ENCODE peak calls at places on chromosomes 1 and 21, in seven cellular contexts. Z, L, W, T, Y, R and E are unnamed samples.

GRCh38 chr1:51998701-51999100 is 8.2 kb upstream of the RAB3B start:
- DNase-seq in Z (no peak), L (no peak), W (no peak), T (no peak), Y (no peak), R (no peak), E (no peak)

GRCh38 chr1:10734900-10735602 is 61.4 kb downstream of the CASZ1 start:
- DNase-seq in Z (no peak), L (no peak), W (no peak), T (peak; percentile 40), Y (no peak), R (no peak), E (peak; percentile 47)

GRCh38 chr1:85692730-85693314 is 15.4 kb downstream of the ZNHIT6 start:
- DNase-seq in Z (peak; percentile 6), L (peak; percentile 37), W (peak; percentile 6), T (no peak), Y (no peak), R (no peak), E (no peak)

GRCh38 chr1:171613282-171613681 is 8.8 kb upstream of the MYOCOS start:
- DNase-seq in Z (no peak), L (no peak), W (no peak), T (no peak), Y (no peak), R (no peak), E (no peak)

GRCh38 chr21:22120616-22121266 is 1122.5 kb downstream of the NCAM2 start:
- DNase-seq in Z (no peak), L (no peak), W (peak; percentile 39), T (peak; percentile 6), Y (peak; percentile 10), R (no peak), E (peak; percentile 31)

GRCh38 chr1:176843352-176844297 is 320.9 kb downstream of the ASTN1 start:
- DNase-seq in Z (peak; percentile 7), L (peak; percentile 7), W (peak; percentile 67), T (peak; percentile 48), Y (no peak), R (no peak), E (peak; percentile 22)

GRCh38 chr1:93446837-93447451 is 974 bp upstream of the FNBP1L start:
- DNase-seq in Z (no peak), L (peak; percentile 28), W (peak; percentile 79), T (no peak), Y (no peak), R (no peak), E (no peak)

GRCh38 chr1:165456861-165457260 is 11.9 kb upstream of the RXRG start:
- DNase-seq in Z (no peak), L (no peak), W (no peak), T (no peak), Y (no peak), R (no peak), E (no peak)

GRCh38 chr1:3547055-3548005 is 64.0 kb downstream of the MEGF6 start:
- DNase-seq in Z (no peak), L (no peak), W (no peak), T (no peak), Y (no peak), R (no peak), E (peak; percentile 39)

GRCh38 chr21:29056538-29057050 is 16.9 kb downstream of the CCT8 start:
- DNase-seq in Z (no peak), L (no peak), W (no peak), T (no peak), Y (no peak), R (no peak), E (no peak)
- TF ChIP-seq SP1 in Z (no peak), L (no peak), W (no peak), T (no peak), Y (no peak), R (no peak), E (no peak)

GRCh38 chr1:26554781-26555180 is 25.2 kb downstream of the RPS6KA1 start:
- DNase-seq in Z (no peak), L (no peak), W (no peak), T (no peak), Y (no peak), R (no peak), E (no peak)

GRCh38 chr1:26556041-26556440 is 26.5 kb downstream of the RPS6KA1 start:
- DNase-seq in Z (no peak), L (no peak), W (no peak), T (no peak), Y (no peak), R (no peak), E (no peak)

GRCh38 chr1:26553942-26554682 is 24.6 kb downstream of the RPS6KA1 start:
- DNase-seq in Z (no peak), L (no peak), W (no peak), T (no peak), Y (no peak), R (no peak), E (no peak)

GRCh38 chr1:26557078-26557477 is 27.5 kb downstream of the RPS6KA1 start:
- DNase-seq in Z (no peak), L (no peak), W (no peak), T (no peak), Y (no peak), R (no peak), E (no peak)

GRCh38 chr1:26555550-26555981 is 26.0 kb downstream of the RPS6KA1 start:
- DNase-seq in Z (no peak), L (peak; percentile 75), W (peak; percentile 51), T (no peak), Y (no peak), R (no peak), E (no peak)
- TF ChIP-seq SP1 in Z (no peak), L (no peak), W (no peak), T (no peak), Y (no peak), R (no peak), E (no peak)

GRCh38 chr1:58585166-58585565 is 8.1 kb upstream of the TACSTD2 start:
- DNase-seq in Z (no peak), L (no peak), W (no peak), T (no peak), Y (no peak), R (no peak), E (no peak)
- TF ChIP-seq SP1 in Z (no peak), L (no peak), W (no peak), T (no peak), Y (no peak), R (no peak), E (no peak)

DNA sequence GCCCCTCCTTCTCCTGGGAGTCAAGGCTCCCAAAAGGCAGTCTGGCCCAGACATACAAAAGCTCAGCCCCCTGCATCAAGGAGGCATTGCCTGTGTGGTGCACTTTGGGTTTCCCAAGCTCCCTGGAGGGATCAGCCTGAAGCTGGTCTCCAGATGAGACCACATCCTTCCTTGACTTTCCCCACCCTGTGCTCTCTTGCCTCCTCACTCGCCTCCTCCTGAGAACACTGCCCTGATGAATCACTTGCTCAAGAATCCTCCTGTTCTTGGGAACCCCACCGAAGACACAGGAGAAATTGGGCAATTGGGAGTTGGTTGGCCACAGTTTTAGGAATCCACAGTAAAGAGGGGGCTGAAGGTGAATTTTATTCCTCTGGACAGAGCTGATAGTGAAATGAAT is 34.8 kb upstream of the LYST start:
- DNase-seq in Z (no peak), L (no peak), W (no peak), T (no peak), Y (no peak), R (no peak), E (no peak)
- TF ChIP-seq SP1 in Z (no peak), L (no peak), W (no peak), T (no peak), Y (no peak), R (no peak), E (no peak)

DNA sequence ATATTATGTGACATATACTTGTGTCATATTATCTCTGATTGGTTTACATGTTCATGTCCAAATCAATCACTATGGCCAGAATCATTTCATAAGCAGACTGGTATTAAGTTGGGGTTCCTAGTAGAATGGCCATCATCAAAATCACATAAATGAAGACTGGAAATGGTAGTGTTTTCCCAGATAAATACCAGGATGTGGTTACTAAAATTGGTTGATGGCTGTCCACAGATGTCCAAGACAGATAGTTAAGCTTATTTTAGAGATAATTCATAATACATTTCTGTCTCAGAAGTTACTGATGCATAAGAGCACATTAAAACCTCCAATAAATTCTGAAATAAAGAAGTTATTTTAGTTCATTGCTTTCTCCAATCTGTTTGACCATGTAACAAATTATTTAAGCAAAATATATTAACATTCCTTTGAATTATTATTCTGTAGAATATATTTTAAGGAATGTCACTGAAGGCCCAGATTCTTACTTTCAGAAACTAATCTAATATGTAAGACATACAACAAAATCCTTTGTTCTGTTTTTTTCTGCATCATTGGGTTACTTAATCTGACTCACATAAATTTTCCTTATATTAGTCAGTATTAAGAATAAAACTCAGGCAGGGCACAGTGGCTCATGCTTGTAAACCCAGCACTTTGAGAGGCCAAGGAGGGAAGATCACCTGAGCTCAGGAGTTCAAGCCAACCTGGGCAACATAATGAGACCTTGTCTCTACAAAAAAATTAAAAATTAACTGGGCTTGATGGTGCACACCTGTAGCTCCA is 483.9 kb downstream of the PTPRC start:
- DNase-seq in Z (no peak), L (no peak), W (no peak), T (no peak), Y (no peak), R (no peak), E (no peak)
- TF ChIP-seq SP1 in Z (no peak), L (no peak), W (no peak), T (no peak), Y (no peak), R (no peak), E (no peak)

DNA sequence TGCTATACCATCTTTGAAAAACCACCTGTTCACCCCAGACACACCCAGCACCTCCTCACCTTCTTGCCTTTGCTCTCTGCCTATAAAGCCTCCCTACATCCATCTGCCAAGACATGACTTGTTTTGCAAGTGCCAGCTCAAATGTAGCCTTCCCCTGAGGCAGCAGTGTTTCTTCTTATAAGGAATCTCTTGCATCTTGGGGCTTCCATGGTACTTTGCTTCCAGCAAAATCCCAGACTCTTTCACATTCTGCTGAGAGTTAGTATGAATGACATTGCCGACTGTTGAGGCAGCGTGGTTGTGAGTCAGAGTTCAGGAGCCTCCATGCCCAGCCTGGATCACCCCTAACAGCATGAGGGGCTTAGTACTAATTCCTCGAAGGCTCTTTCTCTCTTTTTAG is 217.4 kb upstream of the RUNX1 start:
- DNase-seq in Z (no peak), L (no peak), W (no peak), T (no peak), Y (no peak), R (no peak), E (no peak)
- TF ChIP-seq SP1 in Z (no peak), L (no peak), W (no peak), T (no peak), Y (no peak), R (no peak), E (no peak)

DNA sequence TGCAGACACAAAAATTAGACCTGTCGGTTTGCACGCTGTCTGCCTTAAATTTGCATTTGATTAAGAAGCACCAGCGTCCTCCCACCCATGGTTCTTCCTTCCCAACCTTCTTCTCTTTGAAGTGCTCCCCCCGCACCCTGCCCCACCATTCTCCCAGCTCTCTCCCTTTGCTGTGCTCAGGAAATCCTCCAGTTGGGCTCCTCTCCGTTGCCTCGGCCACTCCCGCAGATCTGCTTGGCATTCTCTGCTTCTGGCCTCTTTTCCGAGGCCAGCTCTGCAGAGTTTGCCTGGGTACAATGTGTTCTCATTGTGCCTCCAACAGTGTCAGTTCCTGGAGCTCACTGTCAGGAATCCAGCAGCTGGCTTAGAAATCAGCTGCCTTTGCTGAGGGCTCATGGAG is 126.1 kb downstream of the NAV1 start:
- DNase-seq in Z (no peak), L (no peak), W (no peak), T (no peak), Y (no peak), R (no peak), E (no peak)
- TF ChIP-seq SP1 in Z (no peak), L (no peak), W (no peak), T (no peak), Y (no peak), R (no peak), E (no peak)